ENCODE peak calls at places on chromosomes 13 and 19, in six cellular contexts. P is brain microvascular endothelial cell, O is neural crest cell, X is B cell, T is pancreas, D is upper lobe of right lung. C is an unnamed sample.

GRCh38 chr13:59901191-59901590 is 262.5 kb downstream of the DIAPH3 start:
- DNase-seq in D (no peak), X (no peak), T (no peak), P (no peak), O (no peak), C (no peak)

GRCh38 chr19:42468273-42468796 is 25.6 kb upstream of the CXCL17 start:
- DNase-seq in T (no peak), O (no peak), D (no peak), P (peak; percentile 69), X (no peak), C (no peak)

GRCh38 chr13:98565726-98566577 is 11.0 kb downstream of the STK24 start:
- DNase-seq in D (peak; percentile 66), O (no peak), P (no peak), X (no peak), T (peak; percentile 47), C (no peak)

GRCh38 chr19:1091544-1092175 is 3.5 kb downstream of the POLR2E start:
- DNase-seq in O (no peak), D (peak; percentile 62), T (no peak), X (no peak), P (no peak), C (no peak)

GRCh38 chr19:13022859-13023636 is 27.8 kb downstream of the NFIX start:
- DNase-seq in D (peak; percentile 86), O (no peak), X (no peak), P (peak; percentile 74), T (peak; percentile 66), C (peak; percentile 64)

GRCh38 chr19:38143847-38144246 is 80.2 kb downstream of the DPF1 start:
- DNase-seq in T (no peak), P (no peak), D (no peak), X (no peak), O (no peak), C (no peak)

GRCh38 chr13:43546260-43546659 is 240.5 kb downstream of the ENOX1 start:
- DNase-seq in T (no peak), O (no peak), P (no peak), D (no peak), X (no peak), C (no peak)

GRCh38 chr13:83618966-83619365 is 263.3 kb downstream of the SLITRK1 start:
- DNase-seq in D (no peak), O (no peak), P (peak; percentile 18), X (no peak), T (no peak), C (no peak)

GRCh38 chr13:98105929-98106336 is 37.0 kb upstream of the FARP1 start:
- DNase-seq in X (no peak), D (no peak), T (no peak), O (no peak), P (peak; percentile 64), C (no peak)

GRCh38 chr13:100240109-100240779 is 151.4 kb downstream of the PCCA start:
- DNase-seq in T (no peak), X (no peak), D (no peak), P (no peak), O (no peak), C (no peak)

GRCh38 chr13:97499181-97499580 is 65.2 kb downstream of the RAP2A start:
- DNase-seq in P (no peak), D (no peak), T (no peak), O (no peak), X (no peak), C (no peak)

GRCh38 chr19:13033244-13033643 is 38.0 kb downstream of the NFIX start:
- DNase-seq in T (no peak), O (no peak), X (no peak), D (no peak), P (no peak), C (no peak)

GRCh38 chr13:114105351-114106225 is 26.8 kb downstream of the RASA3 start:
- DNase-seq in P (no peak), X (no peak), D (peak; percentile 57), T (no peak), O (no peak), C (no peak)

GRCh38 chr13:81683526-81683925 is 1342.6 kb upstream of the SPRY2 start:
- DNase-seq in T (no peak), D (no peak), P (no peak), O (no peak), X (no peak), C (no peak)

GRCh38 chr19:31351212-31352193 is 2.3 kb upstream of the TSHZ3 start:
- DNase-seq in T (peak; percentile 22), O (no peak), X (peak; percentile 47), D (peak; percentile 73), P (peak; percentile 51), C (peak; percentile 31)

GRCh38 chr13:75437582-75438318 is 44.2 kb downstream of the TBC1D4 start:
- DNase-seq in T (no peak), O (no peak), P (peak; percentile 45), D (no peak), X (no peak), C (no peak)

GRCh38 chr13:20828540-20829364 is 55.0 kb upstream of the EEF1AKMT1 start:
- DNase-seq in X (peak; percentile 46), O (peak; percentile 14), P (no peak), T (no peak), D (no peak), C (peak; percentile 50)

GRCh38 chr13:113941571-113942191 is 32.2 kb downstream of the C13orf46 start:
- DNase-seq in O (no peak), P (peak; percentile 14), D (no peak), T (no peak), X (no peak), C (no peak)

GRCh38 chr13:97448503-97449251 is 14.7 kb downstream of the RAP2A start:
- DNase-seq in O (no peak), T (no peak), X (no peak), P (no peak), D (no peak), C (no peak)

GRCh38 chr19:10006335-10006708 is 4.0 kb downstream of the COL5A3 start:
- DNase-seq in P (no peak), T (no peak), D (no peak), X (no peak), O (no peak), C (no peak)

GRCh38 chr13:38045278-38046048 is 175.9 kb upstream of the TRPC4 start:
- DNase-seq in T (no peak), X (no peak), D (no peak), O (no peak), P (peak; percentile 41), C (no peak)

GRCh38 chr19:30646806-30647205 is 274.6 kb downstream of the ZNF536 start:
- DNase-seq in P (no peak), D (no peak), X (no peak), T (no peak), O (no peak), C (no peak)

GRCh38 chr13:44573790-44574465 is 2.2 kb downstream of the TSC22D1 start:
- DNase-seq in P (peak; percentile 65), D (no peak), X (no peak), T (no peak), O (no peak), C (no peak)

GRCh38 chr19:49613374-49613773 is 22.4 kb downstream of the PRR12 start:
- DNase-seq in P (peak; percentile 16), O (no peak), T (no peak), X (peak; percentile 17), D (no peak), C (no peak)

GRCh38 chr13:46010148-46010547 is 42.4 kb downstream of the ZC3H13 start:
- DNase-seq in D (no peak), P (no peak), X (no peak), T (no peak), O (no peak), C (no peak)

GRCh38 chr19:45179063-45179847 is 671 bp downstream of the BLOC1S3 start:
- DNase-seq in O (no peak), X (peak; percentile 45), D (peak; percentile 81), T (no peak), P (no peak), C (peak; percentile 49)

GRCh38 chr13:24407844-24408243 is 98.5 kb downstream of the C1QTNF9 start:
- DNase-seq in P (no peak), O (no peak), T (no peak), D (no peak), X (no peak), C (no peak)
- TF ChIP-seq CTCF in P (peak; percentile 5), O (peak; percentile 26), T (no peak), D (no peak), X (peak; percentile 35), C (no peak)

DNA sequence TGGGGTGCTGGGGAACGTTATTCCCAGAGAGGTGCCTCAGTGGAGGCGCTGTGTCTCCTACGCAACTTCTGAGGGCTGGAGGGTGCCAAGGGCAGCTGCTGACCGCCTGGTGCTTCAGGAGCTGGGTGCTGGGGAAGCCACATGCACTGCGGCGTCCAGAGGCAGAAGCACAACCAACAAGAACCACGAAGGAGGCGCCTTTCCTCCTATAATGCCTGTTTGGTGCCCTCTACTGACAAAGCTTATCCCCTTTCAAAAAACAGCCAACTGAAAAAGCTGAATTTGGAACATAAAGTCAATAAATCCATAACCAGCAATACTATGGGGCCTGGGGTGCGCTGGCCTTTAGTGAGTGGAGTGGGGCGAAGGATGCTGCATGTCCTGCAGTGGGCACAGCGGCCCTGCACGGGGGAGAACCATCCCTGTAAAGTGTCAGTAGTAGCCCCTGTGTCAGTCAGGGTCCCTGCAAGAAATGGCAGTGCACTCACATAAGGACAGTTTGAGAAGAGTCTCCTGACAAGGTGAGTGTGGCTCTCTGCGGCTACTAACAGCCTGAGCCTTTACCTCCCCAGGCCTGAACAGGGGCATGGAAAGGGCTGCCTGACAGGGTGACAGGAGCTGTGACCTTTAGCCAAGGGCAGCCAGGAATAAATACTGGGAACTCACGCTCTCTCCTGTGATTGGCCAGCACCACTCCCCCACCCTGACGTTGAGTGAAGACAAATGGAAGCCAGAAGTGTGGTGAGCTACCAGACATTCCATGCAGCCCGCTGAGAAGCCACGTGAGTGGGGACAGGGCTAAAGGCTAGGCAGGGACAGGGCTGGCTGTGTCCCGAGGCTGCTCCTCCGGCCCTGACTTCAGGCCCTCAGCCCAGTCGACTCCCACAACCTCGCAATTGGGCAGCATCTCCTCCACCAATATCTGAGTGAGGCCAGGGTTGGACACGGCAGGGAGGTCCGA is 4.5 kb upstream of the B3GNT8 start:
- DNase-seq in O (no peak), P (peak; percentile 33), D (no peak), X (no peak), T (no peak), C (no peak)
- TF ChIP-seq CTCF in O (no peak), P (peak; percentile 62), D (peak; percentile 43), X (no peak), T (no peak), C (no peak)

GRCh38 chr19:18940791-18941627 is at the start of gene HOMER3:
- DNase-seq in P (peak; percentile 29), D (peak; percentile 91), T (peak; percentile 74), O (peak; percentile 84), X (peak; percentile 99), C (peak; percentile 94)
- TF ChIP-seq CTCF in P (peak; percentile 56), D (no peak), T (no peak), O (peak; percentile 39), X (no peak), C (peak; percentile 46)

DNA sequence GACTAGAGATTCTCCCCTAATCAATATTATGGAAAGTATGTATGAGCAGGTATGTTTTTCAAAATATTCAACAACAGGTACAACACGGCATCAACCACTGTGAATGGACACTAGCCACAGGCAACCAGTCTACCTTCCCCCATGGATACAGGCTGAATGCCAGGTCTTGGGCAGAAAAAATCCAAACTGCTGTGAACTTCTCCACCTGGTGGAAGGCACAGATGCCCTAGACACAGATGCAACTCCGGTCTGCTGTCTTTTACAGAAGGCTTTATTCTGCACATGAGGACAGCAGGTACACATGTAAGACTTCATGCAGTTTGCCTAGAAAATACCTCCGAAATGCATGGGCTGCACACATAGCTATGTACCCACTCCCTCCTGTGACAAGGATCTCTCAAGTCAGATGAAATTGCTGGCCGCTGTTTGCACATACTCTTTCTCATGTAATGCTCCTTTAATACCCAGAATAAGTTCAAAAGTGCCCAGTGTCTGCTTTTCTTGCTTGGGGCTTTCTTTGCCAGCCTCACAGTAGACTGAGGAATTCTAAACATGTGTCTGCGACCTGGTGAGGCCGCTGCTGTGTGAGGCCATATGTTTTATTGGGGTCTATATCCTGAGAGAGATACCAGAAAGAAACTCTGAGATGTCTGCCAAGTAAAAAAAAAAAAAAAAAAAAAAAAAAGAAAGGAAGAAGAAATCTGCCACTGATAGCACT is 325.9 kb downstream of the FOXO1 start:
- DNase-seq in D (no peak), T (peak; percentile 75), O (no peak), P (no peak), X (no peak), C (no peak)
- TF ChIP-seq CTCF in D (no peak), T (peak; percentile 20), O (no peak), P (peak; percentile 19), X (no peak), C (no peak)